ENCODE peak calls at places on chromosome 20, in five cellular contexts. One of them, this sample, is unnamed. For H3K36me3, H3K27me3 and H3K4me1, the result is how much of the 10 kb centered on the place peaks cover.

GRCh38 chr20:13221673-13222318 is 722 bp downstream of the ISM1 start:
- DNase-seq in DND-41: peak
- DNase-seq in lung: peak
- DNase-seq in adipocyte: peak
- DNase-seq in NT2/D1: peak
- DNase-seq in this sample: peak

GRCh38 chr20:50516180-50516934 is 6.2 kb downstream of the PTPN1 start:
- DNase-seq in NT2/D1: no peak
- DNase-seq in lung: no peak
- DNase-seq in DND-41: no peak
- DNase-seq in adipocyte: no peak
- DNase-seq in this sample: no peak

GRCh38 chr20:51022803-51023616 is at the start of gene KCNG1:
- DNase-seq in NT2/D1: peak
- DNase-seq in lung: peak
- DNase-seq in adipocyte: peak
- DNase-seq in DND-41: no peak
- DNase-seq in this sample: no peak

GRCh38 chr20:63382551-63383300 is 21.6 kb upstream of the CHRNA4 start:
- DNase-seq in NT2/D1: no peak
- DNase-seq in DND-41: no peak
- DNase-seq in lung: no peak
- DNase-seq in adipocyte: no peak
- DNase-seq in this sample: no peak

GRCh38 chr20:6956574-6956973 is 189.1 kb downstream of the BMP2 start:
- DNase-seq in adipocyte: no peak
- DNase-seq in NT2/D1: no peak
- DNase-seq in lung: no peak
- DNase-seq in DND-41: no peak
- DNase-seq in this sample: no peak

GRCh38 chr20:8875586-8875985 is 193.3 kb upstream of the PLCB4 start:
- DNase-seq in NT2/D1: no peak
- DNase-seq in DND-41: no peak
- DNase-seq in lung: no peak
- DNase-seq in adipocyte: peak
- DNase-seq in this sample: no peak

GRCh38 chr20:5920581-5920980 is 29.8 kb downstream of the TRMT6 start:
- DNase-seq in adipocyte: no peak
- DNase-seq in lung: no peak
- DNase-seq in NT2/D1: no peak
- DNase-seq in DND-41: no peak
- DNase-seq in this sample: no peak

GRCh38 chr20:8535403-8536003 is 403.4 kb downstream of the PLCB1 start:
- DNase-seq in lung: no peak
- DNase-seq in NT2/D1: no peak
- DNase-seq in adipocyte: peak
- DNase-seq in DND-41: peak
- DNase-seq in this sample: no peak

GRCh38 chr20:64101731-64102621 is 5.4 kb downstream of the NPBWR2 start:
- DNase-seq in lung: no peak
- DNase-seq in adipocyte: peak
- DNase-seq in DND-41: peak
- DNase-seq in NT2/D1: peak
- DNase-seq in this sample: peak

GRCh38 chr20:58090181-58090580 is 138.3 kb downstream of the ANKRD60 start:
- DNase-seq in lung: no peak
- DNase-seq in DND-41: no peak
- DNase-seq in NT2/D1: no peak
- DNase-seq in adipocyte: no peak
- DNase-seq in this sample: no peak

GRCh38 chr20:10476319-10476724 is 41.2 kb downstream of the SLX4IP start:
- DNase-seq in adipocyte: peak
- DNase-seq in DND-41: no peak
- DNase-seq in lung: no peak
- DNase-seq in NT2/D1: no peak
- DNase-seq in this sample: no peak

GRCh38 chr20:22597303-22597702 is 12.9 kb upstream of the FOXA2 start:
- DNase-seq in lung: no peak
- DNase-seq in NT2/D1: no peak
- DNase-seq in adipocyte: no peak
- DNase-seq in DND-41: no peak
- DNase-seq in this sample: no peak

GRCh38 chr20:1370548-1371110 is 22.2 kb downstream of the FKBP1A start:
- DNase-seq in DND-41: no peak
- DNase-seq in adipocyte: no peak
- DNase-seq in NT2/D1: no peak
- DNase-seq in lung: no peak
- DNase-seq in this sample: no peak

GRCh38 chr20:52219441-52219840 is 27.9 kb upstream of the ZFP64 start:
- DNase-seq in DND-41: no peak
- DNase-seq in adipocyte: no peak
- DNase-seq in lung: no peak
- DNase-seq in NT2/D1: peak
- DNase-seq in this sample: no peak

GRCh38 chr20:31579245-31579644 is 25.8 kb upstream of the ID1 start:
- DNase-seq in adipocyte: no peak
- DNase-seq in DND-41: no peak
- DNase-seq in lung: no peak
- DNase-seq in NT2/D1: no peak
- DNase-seq in this sample: no peak
- H3K36me3 ChIP-seq in adipocyte: under half
- H3K36me3 ChIP-seq in DND-41: under half
- H3K36me3 ChIP-seq in lung: under half
- H3K36me3 ChIP-seq in NT2/D1: under half
- H3K36me3 ChIP-seq in this sample: under half

DNA sequence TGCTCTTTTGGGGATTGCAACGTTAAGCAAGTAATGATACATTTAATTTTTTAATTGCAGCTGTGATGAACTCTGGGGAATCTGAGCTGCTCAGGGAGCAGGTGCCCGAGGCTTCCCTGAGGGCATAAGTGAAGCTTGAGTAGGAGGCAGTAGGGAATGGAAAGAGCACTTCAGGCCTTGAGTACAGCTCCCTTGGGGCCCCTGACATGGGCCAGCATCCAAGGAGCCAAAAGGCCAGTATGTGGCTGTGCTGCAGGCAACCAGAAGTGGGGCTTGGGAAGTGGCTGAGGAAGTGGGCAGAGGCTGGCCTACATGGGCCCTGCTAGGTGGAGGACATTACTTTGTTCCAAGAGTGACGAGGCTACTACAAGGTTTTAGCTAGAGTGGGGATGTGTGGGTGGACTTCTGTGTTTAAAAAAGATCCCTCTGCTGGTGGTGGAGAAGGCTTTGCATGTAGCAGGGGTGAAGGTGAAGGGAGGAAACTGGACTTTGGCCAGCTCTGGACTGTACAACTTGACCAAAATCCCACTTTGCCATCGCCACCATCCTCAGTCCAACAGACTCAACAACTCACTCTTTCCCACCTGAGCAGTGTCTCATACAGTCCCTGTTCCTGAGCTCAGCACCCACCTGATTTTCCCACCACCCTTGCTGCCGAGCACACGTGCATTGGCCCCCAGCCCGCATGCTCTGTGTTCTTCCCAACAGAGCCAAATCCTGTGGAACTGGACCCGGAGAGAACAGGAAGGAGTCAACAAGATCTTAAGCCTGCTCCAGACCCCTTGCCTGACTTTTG is 10.9 kb upstream of the ZNF831 start:
- DNase-seq in DND-41: no peak
- DNase-seq in NT2/D1: no peak
- DNase-seq in adipocyte: no peak
- DNase-seq in lung: no peak
- DNase-seq in this sample: no peak
- H3K27me3 ChIP-seq in DND-41: under half
- H3K27me3 ChIP-seq in NT2/D1: under half
- H3K27me3 ChIP-seq in adipocyte: under half
- H3K27me3 ChIP-seq in lung: under half
- H3K27me3 ChIP-seq in this sample: under half

DNA sequence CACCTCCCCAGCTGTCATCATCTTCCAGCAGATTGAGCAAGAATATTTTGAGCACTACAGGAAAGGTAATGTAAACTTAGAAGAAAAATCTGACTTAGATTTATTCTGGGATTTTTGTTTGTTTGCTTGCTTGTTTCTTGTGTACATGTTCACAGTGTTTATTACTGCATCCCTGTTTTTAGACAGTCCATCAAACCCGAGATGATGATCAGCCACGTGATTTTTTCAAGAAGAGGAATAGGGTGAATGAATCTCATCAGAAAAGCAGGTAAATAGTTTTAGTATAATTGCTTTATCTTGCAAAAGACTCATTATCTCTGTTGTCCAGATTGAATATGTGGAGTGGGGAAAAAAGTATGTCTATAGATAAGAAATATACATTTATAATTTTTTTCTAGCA is 2.1 kb downstream of the FAM217B start:
- DNase-seq in NT2/D1: no peak
- DNase-seq in lung: no peak
- DNase-seq in adipocyte: no peak
- DNase-seq in DND-41: no peak
- DNase-seq in this sample: no peak
- H3K4me1 ChIP-seq in NT2/D1: under half
- H3K4me1 ChIP-seq in lung: under half
- H3K4me1 ChIP-seq in adipocyte: under half
- H3K4me1 ChIP-seq in DND-41: under half
- H3K4me1 ChIP-seq in this sample: under half

GRCh38 chr20:61397790-61398189 is 145.7 kb downstream of the CDH4 start:
- DNase-seq in NT2/D1: no peak
- DNase-seq in lung: no peak
- DNase-seq in DND-41: no peak
- DNase-seq in adipocyte: no peak
- DNase-seq in this sample: no peak

GRCh38 chr20:61399433-61399832 is 147.4 kb downstream of the CDH4 start:
- DNase-seq in DND-41: no peak
- DNase-seq in lung: no peak
- DNase-seq in NT2/D1: no peak
- DNase-seq in adipocyte: no peak
- DNase-seq in this sample: no peak

GRCh38 chr20:61396262-61396848 is 144.3 kb downstream of the CDH4 start:
- DNase-seq in adipocyte: no peak
- DNase-seq in NT2/D1: no peak
- DNase-seq in lung: no peak
- DNase-seq in DND-41: no peak
- DNase-seq in this sample: no peak

GRCh38 chr20:61394088-61394822 is 142.2 kb downstream of the CDH4 start:
- DNase-seq in lung: no peak
- DNase-seq in NT2/D1: no peak
- DNase-seq in adipocyte: no peak
- DNase-seq in DND-41: no peak
- DNase-seq in this sample: no peak

GRCh38 chr20:61397146-61397545 is 145.1 kb downstream of the CDH4 start:
- DNase-seq in NT2/D1: no peak
- DNase-seq in adipocyte: no peak
- DNase-seq in DND-41: no peak
- DNase-seq in lung: no peak
- DNase-seq in this sample: no peak
- H3K36me3 ChIP-seq in NT2/D1: under half
- H3K36me3 ChIP-seq in adipocyte: under half
- H3K36me3 ChIP-seq in DND-41: under half
- H3K36me3 ChIP-seq in lung: under half
- H3K36me3 ChIP-seq in this sample: under half

GRCh38 chr20:37932074-37932473 is 29.1 kb downstream of the VSTM2L start:
- DNase-seq in adipocyte: no peak
- DNase-seq in NT2/D1: no peak
- DNase-seq in DND-41: no peak
- DNase-seq in lung: no peak
- DNase-seq in this sample: no peak

GRCh38 chr20:37933797-37934633 is 31.1 kb downstream of the VSTM2L start:
- DNase-seq in DND-41: no peak
- DNase-seq in lung: no peak
- DNase-seq in NT2/D1: no peak
- DNase-seq in adipocyte: no peak
- DNase-seq in this sample: no peak

GRCh38 chr20:37934634-37935010 is 31.7 kb downstream of the VSTM2L start:
- DNase-seq in NT2/D1: no peak
- DNase-seq in lung: no peak
- DNase-seq in adipocyte: no peak
- DNase-seq in DND-41: no peak
- DNase-seq in this sample: no peak

GRCh38 chr20:37931153-37931922 is 28.4 kb downstream of the VSTM2L start:
- DNase-seq in DND-41: no peak
- DNase-seq in adipocyte: no peak
- DNase-seq in lung: no peak
- DNase-seq in NT2/D1: no peak
- DNase-seq in this sample: no peak

DNA sequence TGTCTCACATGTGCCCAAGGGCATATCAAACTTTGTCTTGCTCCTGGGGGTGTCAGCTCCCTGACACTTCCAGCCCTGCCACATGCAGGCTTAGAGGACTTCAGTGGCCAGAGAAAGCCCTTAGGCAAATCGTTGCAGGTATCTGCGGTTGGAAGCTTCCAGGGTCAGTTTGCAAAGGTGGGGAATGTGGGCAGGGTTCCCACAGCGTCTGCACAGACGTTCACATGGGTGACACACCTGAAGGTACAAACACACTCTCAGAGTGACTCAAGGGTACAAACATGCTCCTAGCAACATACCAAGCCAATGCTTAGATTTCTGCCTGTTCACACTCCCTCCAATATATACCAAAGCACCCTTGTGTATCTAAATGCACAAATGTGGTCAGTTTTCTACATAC is 30.0 kb downstream of the VSTM2L start:
- DNase-seq in DND-41: no peak
- DNase-seq in lung: no peak
- DNase-seq in NT2/D1: no peak
- DNase-seq in adipocyte: no peak
- DNase-seq in this sample: no peak
- H3K27me3 ChIP-seq in DND-41: under half
- H3K27me3 ChIP-seq in lung: under half
- H3K27me3 ChIP-seq in NT2/D1: under half
- H3K27me3 ChIP-seq in adipocyte: under half
- H3K27me3 ChIP-seq in this sample: under half